ENCODE peak calls at places on chromosomes 4 and X, in four cellular contexts. K is cardiac muscle cell, I is heart right ventricle, U is HFF-Myc. Q is an unnamed sample.

GRCh38 chrX:145552643-145553042 is 265.0 kb upstream of the SLITRK2 start:
- DNase-seq in K (no peak), I (no peak), U (no peak), Q (peak; percentile 71)

GRCh38 chr4:38140643-38141203 is 180.5 kb downstream of the PTTG2 start:
- DNase-seq in K (no peak), I (no peak), U (no peak), Q (no peak)

GRCh38 chr4:88451205-88451604 is 5.7 kb upstream of the HERC5 start:
- DNase-seq in K (no peak), I (no peak), U (no peak), Q (no peak)

GRCh38 chr4:59537231-59537886 is 1662.8 kb upstream of the ADGRL3 start:
- DNase-seq in K (no peak), I (no peak), U (no peak), Q (no peak)

GRCh38 chrX:41452565-41452964 is 5.4 kb downstream of the NYX start:
- DNase-seq in K (no peak), I (no peak), U (no peak), Q (no peak)

GRCh38 chrX:149286940-149287349 is 218.2 kb downstream of the IDS start:
- DNase-seq in K (peak; percentile 61), I (peak; percentile 4), U (no peak), Q (peak; percentile 85)

GRCh38 chr4:152531479-152531878 is 4.4 kb downstream of the FBXW7 start:
- DNase-seq in K (no peak), I (no peak), U (no peak), Q (no peak)

GRCh38 chr4:44916406-44916805 is 190.1 kb upstream of the GNPDA2 start:
- DNase-seq in K (peak; percentile 50), I (no peak), U (no peak), Q (peak; percentile 40)

GRCh38 chrX:47514553-47515235 is 31.7 kb upstream of the ZNF41 start:
- DNase-seq in K (peak; percentile 57), I (no peak), U (no peak), Q (no peak)

GRCh38 chr4:106369456-106370060 is 980 bp upstream of the GIMD1 start:
- DNase-seq in K (peak; percentile 84), I (peak; percentile 11), U (peak; percentile 75), Q (peak; percentile 79)

GRCh38 chr4:128516568-128516967 is 229.0 kb upstream of the PGRMC2 start:
- DNase-seq in K (peak; percentile 60), I (no peak), U (peak; percentile 90), Q (peak; percentile 76)

GRCh38 chrX:55056820-55057690 is 17.8 kb upstream of the PAGE2B start:
- DNase-seq in K (peak; percentile 70), I (no peak), U (no peak), Q (no peak)

DNA sequence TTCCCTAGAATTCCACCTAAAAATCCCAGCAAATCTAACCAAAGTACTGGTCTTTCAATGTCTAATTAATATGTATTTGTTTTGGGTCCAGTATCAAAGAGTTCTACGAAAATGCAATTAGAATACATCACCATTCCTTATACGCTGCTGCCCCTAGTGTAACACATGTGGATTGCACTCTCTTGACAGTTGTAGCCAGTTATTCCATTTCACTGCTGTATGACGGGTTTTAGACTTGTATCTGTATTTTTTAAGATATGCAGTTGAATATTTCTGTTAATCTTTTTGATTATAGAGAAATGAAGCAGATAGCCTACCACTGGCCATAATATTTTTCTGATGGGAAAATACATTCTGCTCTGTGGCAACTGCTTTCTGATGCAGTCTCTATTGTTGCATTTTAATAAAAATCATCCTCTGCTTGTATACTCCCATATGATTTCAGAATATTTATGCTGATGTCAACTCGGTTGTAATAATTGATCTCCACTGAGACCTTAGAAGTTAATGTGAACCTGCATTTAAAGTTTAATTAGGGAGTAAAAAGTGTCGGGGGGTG is 17.1 kb upstream of the PAGE2B start:
- DNase-seq in K (peak; percentile 54), I (peak; percentile 7), U (peak; percentile 9), Q (peak; percentile 75)
- H3K4me3 ChIP-seq in K (no peak overlapping the region), I (peak overlapping the region; percentile 31), U (no peak overlapping the region), Q (no peak overlapping the region)

GRCh38 chr4:1202526-1203378 is 30.4 kb upstream of the SPON2 start:
- DNase-seq in K (no peak), I (peak; percentile 2), U (no peak), Q (no peak)

GRCh38 chr4:1200425-1201035 is 28.1 kb upstream of the SPON2 start:
- DNase-seq in K (peak; percentile 91), I (peak; percentile 38), U (peak; percentile 82), Q (no peak)

GRCh38 chr4:1201851-1202525 is 29.6 kb upstream of the SPON2 start:
- DNase-seq in K (peak; percentile 95), I (peak; percentile 23), U (no peak), Q (no peak)

GRCh38 chr4:1198070-1198844 is 25.9 kb upstream of the SPON2 start:
- DNase-seq in K (no peak), I (peak; percentile 13), U (no peak), Q (no peak)

DNA sequence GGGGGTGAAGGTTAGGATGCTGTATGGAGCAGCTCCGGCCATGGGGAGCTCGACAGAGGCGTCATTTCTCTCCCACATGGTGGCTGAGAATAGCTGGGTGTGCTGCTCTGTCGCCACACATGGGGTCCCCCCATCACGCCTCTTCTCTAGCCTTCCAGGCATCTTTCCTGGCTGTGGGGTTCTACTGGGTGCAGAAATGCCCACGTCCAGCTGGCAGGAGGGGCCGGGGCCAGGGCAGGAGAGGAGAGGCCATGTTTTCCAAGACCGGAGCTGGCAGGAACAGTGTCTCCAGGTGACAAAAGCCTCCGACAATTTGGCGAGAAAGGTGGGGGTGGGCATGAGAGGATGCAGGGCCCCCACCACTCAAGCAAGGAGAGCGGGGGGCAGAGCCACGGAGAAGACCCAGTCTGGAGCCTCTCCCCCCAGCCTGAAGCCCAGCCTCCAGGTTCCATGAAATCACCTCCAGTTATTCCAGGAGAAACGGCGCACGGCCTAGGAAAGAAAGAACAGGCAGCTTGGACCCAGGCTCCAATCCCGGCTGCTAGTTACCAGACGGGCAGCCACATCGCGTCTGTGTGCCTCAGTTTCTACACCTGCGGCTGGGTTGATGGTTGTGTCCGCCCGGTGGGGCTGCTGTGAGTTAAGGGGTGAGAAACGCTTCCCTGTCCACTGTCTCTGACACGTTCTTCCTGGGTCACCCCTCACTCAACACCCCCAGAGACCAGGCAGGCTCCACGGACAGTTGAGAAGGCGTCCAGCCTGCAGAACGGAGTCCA is 27.4 kb upstream of the SPON2 start:
- DNase-seq in K (no peak), I (peak; percentile 3), U (no peak), Q (no peak)
- H3K4me3 ChIP-seq in K (no peak overlapping the region), I (no peak overlapping the region), U (peak overlapping the region; percentile 8), Q (no peak overlapping the region)

GRCh38 chr4:183721207-183722081 is 62.4 kb downstream of the TRAPPC11 start:
- DNase-seq in K (peak; percentile 65), I (peak; percentile 60), U (peak; percentile 7), Q (no peak)

GRCh38 chr4:183728223-183729068 is 69.4 kb downstream of the TRAPPC11 start:
- DNase-seq in K (no peak), I (no peak), U (no peak), Q (no peak)

GRCh38 chr4:183727482-183727881 is 68.4 kb downstream of the TRAPPC11 start:
- DNase-seq in K (no peak), I (no peak), U (no peak), Q (no peak)

GRCh38 chr4:183722738-183723560 is 63.9 kb downstream of the TRAPPC11 start:
- DNase-seq in K (peak; percentile 30), I (peak; percentile 65), U (no peak), Q (no peak)

DNA sequence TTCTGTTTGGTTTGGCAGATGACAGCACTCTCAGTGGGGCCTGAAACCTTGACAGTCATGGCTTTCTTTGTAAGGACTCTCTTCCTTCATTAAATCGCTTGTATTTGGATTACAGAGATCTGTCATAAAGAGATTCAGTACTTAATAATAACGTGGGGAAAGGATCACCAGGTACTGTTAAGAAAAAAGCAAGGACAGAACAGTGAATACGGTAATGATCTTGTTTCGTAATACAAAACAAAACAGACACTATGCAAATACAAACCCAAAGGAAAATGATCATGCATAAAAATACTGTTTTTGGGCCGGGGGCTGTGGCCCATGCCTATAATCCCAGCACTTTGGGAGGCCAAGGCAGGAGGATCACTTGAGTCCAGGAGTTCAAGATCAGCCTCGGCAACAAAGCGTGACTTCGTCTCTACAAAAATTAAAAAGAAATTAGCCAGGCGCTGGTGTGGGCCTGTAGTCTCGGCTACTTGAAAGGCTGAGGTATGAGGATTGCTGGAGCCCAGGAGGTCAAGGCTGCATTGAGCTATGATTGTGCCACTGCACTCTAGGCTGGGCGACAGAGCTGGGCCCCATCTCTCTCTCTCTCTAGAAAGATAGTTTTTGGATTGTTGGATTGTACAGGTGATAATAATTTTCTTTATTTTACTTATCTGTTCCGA is 64.6 kb downstream of the TRAPPC11 start:
- DNase-seq in K (no peak), I (no peak), U (no peak), Q (no peak)
- H3K4me3 ChIP-seq in K (no peak overlapping the region), I (no peak overlapping the region), U (no peak overlapping the region), Q (no peak overlapping the region)

GRCh38 chrX:9339603-9340569 is 125.0 kb upstream of the TBL1X start:
- DNase-seq in K (peak; percentile 50), I (peak; percentile 47), U (no peak), Q (no peak)

GRCh38 chrX:9340619-9341304 is 124.1 kb upstream of the TBL1X start:
- DNase-seq in K (peak; percentile 69), I (peak; percentile 32), U (no peak), Q (peak; percentile 53)

GRCh38 chrX:9343971-9344370 is 120.9 kb upstream of the TBL1X start:
- DNase-seq in K (no peak), I (no peak), U (no peak), Q (no peak)

GRCh38 chrX:9342581-9343051 is 122.2 kb upstream of the TBL1X start:
- DNase-seq in K (peak; percentile 91), I (peak; percentile 86), U (no peak), Q (peak; percentile 53)

DNA sequence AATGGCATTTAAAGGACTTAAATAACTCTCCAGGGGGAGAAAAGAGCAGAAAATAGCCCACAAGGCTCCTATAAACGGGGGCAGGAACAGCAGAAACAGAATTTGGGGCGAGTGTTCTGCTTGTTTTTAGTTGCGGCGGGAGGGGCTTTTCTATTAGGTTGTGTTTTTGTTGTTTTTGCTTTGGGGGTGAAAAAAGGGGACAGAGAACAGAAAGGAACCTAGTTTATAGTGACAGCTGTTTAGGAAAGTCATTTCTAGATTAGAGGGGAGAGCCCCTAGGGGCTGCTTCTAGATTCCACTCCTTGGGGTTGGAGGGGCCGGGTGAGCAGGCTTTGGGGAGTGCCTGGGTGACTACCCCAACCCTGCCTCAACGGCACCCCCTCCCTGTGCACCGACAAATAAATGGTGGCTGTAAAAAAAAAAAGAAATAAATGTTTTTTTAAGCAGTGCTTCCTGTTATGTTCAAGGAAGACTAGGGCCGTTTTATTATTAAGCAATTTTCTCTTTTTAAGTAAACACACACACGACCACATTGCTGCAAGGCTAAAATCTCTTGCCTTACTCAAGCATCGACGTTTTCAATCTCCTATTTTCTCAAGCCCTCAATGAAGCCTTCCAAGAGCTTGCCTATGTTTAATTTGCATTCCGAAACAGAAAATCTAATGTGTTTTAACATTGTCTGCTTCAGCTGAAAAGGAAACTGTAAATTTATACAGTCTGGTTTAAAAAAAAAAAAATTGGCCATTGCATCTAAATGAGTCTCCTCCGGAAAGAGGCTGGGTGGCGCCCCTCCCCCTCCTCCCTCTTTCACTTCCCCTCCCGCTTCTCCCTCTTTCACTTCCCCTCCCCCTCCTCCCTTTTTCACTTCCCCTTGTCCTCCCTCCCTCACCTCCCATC is 123.3 kb upstream of the TBL1X start:
- DNase-seq in K (peak; percentile 65), I (peak; percentile 71), U (no peak), Q (peak; percentile 89)
- H3K4me3 ChIP-seq in K (no peak overlapping the region), I (peak overlapping the region; percentile 24), U (peak overlapping the region; percentile 12), Q (peak overlapping the region; percentile 53)